ENCODE peak calls at places on chromosomes 2 and 18, in nine cellular contexts. One of them, this sample, is unnamed.

GRCh38 chr2:240873805-240874714 is 5.4 kb downstream of the AGXT start:
- DNase-seq in progenitor cell of endocrine pancreas: peak; percentile 47
- DNase-seq in EL: peak; percentile 14
- DNase-seq in naive thymus-derived CD4-positive, alpha-beta T cell: no peak
- DNase-seq in NCI-H345: peak; percentile 55
- DNase-seq in heart left ventricle: no peak
- DNase-seq in NCI-H1105: no peak
- DNase-seq in effector CD4-positive, alpha-beta T cell: no peak
- DNase-seq in hypothalamus: no peak
- DNase-seq in this sample: no peak

GRCh38 chr2:215671691-215672090 is 235.8 kb upstream of the FN1 start:
- DNase-seq in progenitor cell of endocrine pancreas: no peak
- DNase-seq in EL: no peak
- DNase-seq in naive thymus-derived CD4-positive, alpha-beta T cell: no peak
- DNase-seq in NCI-H345: no peak
- DNase-seq in heart left ventricle: no peak
- DNase-seq in NCI-H1105: no peak
- DNase-seq in effector CD4-positive, alpha-beta T cell: no peak
- DNase-seq in hypothalamus: no peak
- DNase-seq in this sample: no peak

GRCh38 chr18:28657836-28658410 is 481.0 kb upstream of the CDH2 start:
- DNase-seq in progenitor cell of endocrine pancreas: no peak
- DNase-seq in EL: peak; percentile 57
- DNase-seq in naive thymus-derived CD4-positive, alpha-beta T cell: no peak
- DNase-seq in NCI-H345: no peak
- DNase-seq in heart left ventricle: no peak
- DNase-seq in NCI-H1105: no peak
- DNase-seq in effector CD4-positive, alpha-beta T cell: no peak
- DNase-seq in hypothalamus: no peak
- DNase-seq in this sample: no peak

GRCh38 chr2:231699006-231699405 is 9.3 kb upstream of the PTMA start:
- DNase-seq in progenitor cell of endocrine pancreas: no peak
- DNase-seq in EL: no peak
- DNase-seq in naive thymus-derived CD4-positive, alpha-beta T cell: no peak
- DNase-seq in NCI-H345: no peak
- DNase-seq in heart left ventricle: peak; percentile 81
- DNase-seq in NCI-H1105: no peak
- DNase-seq in effector CD4-positive, alpha-beta T cell: no peak
- DNase-seq in hypothalamus: no peak
- DNase-seq in this sample: no peak

GRCh38 chr2:9844036-9844483 is 786 bp downstream of the TAF1B start:
- DNase-seq in progenitor cell of endocrine pancreas: no peak
- DNase-seq in EL: peak; percentile 57
- DNase-seq in naive thymus-derived CD4-positive, alpha-beta T cell: no peak
- DNase-seq in NCI-H345: peak; percentile 45
- DNase-seq in heart left ventricle: no peak
- DNase-seq in NCI-H1105: peak; percentile 2
- DNase-seq in effector CD4-positive, alpha-beta T cell: no peak
- DNase-seq in hypothalamus: no peak
- DNase-seq in this sample: no peak

GRCh38 chr2:117615106-117615505 is 199.4 kb upstream of the DDX18 start:
- DNase-seq in progenitor cell of endocrine pancreas: no peak
- DNase-seq in EL: no peak
- DNase-seq in naive thymus-derived CD4-positive, alpha-beta T cell: no peak
- DNase-seq in NCI-H345: no peak
- DNase-seq in heart left ventricle: no peak
- DNase-seq in NCI-H1105: no peak
- DNase-seq in effector CD4-positive, alpha-beta T cell: no peak
- DNase-seq in hypothalamus: no peak
- DNase-seq in this sample: no peak

GRCh38 chr2:102717308-102718018 is 44.4 kb upstream of the TMEM182 start:
- DNase-seq in progenitor cell of endocrine pancreas: no peak
- DNase-seq in EL: peak; percentile 15
- DNase-seq in naive thymus-derived CD4-positive, alpha-beta T cell: no peak
- DNase-seq in NCI-H345: no peak
- DNase-seq in heart left ventricle: no peak
- DNase-seq in NCI-H1105: no peak
- DNase-seq in effector CD4-positive, alpha-beta T cell: no peak
- DNase-seq in hypothalamus: no peak
- DNase-seq in this sample: no peak

GRCh38 chr18:50803579-50803978 is 16.2 kb downstream of the MRO start:
- DNase-seq in progenitor cell of endocrine pancreas: no peak
- DNase-seq in EL: no peak
- DNase-seq in naive thymus-derived CD4-positive, alpha-beta T cell: no peak
- DNase-seq in NCI-H345: no peak
- DNase-seq in heart left ventricle: no peak
- DNase-seq in NCI-H1105: no peak
- DNase-seq in effector CD4-positive, alpha-beta T cell: no peak
- DNase-seq in hypothalamus: no peak
- DNase-seq in this sample: no peak

GRCh38 chr2:133579295-133579694 is 11.0 kb upstream of the NCKAP5 start:
- DNase-seq in progenitor cell of endocrine pancreas: no peak
- DNase-seq in EL: peak; percentile 48
- DNase-seq in naive thymus-derived CD4-positive, alpha-beta T cell: no peak
- DNase-seq in NCI-H345: no peak
- DNase-seq in heart left ventricle: peak; percentile 66
- DNase-seq in NCI-H1105: no peak
- DNase-seq in effector CD4-positive, alpha-beta T cell: no peak
- DNase-seq in hypothalamus: no peak
- DNase-seq in this sample: no peak

GRCh38 chr2:159177357-159177756 is 109.1 kb downstream of the WDSUB1 start:
- DNase-seq in progenitor cell of endocrine pancreas: no peak
- DNase-seq in EL: no peak
- DNase-seq in naive thymus-derived CD4-positive, alpha-beta T cell: no peak
- DNase-seq in NCI-H345: no peak
- DNase-seq in heart left ventricle: no peak
- DNase-seq in NCI-H1105: no peak
- DNase-seq in effector CD4-positive, alpha-beta T cell: no peak
- DNase-seq in hypothalamus: no peak
- DNase-seq in this sample: no peak

GRCh38 chr2:185738679-185739472 is at the start of gene FSIP2:
- DNase-seq in progenitor cell of endocrine pancreas: peak; percentile 95
- DNase-seq in EL: peak; percentile 58
- DNase-seq in naive thymus-derived CD4-positive, alpha-beta T cell: no peak
- DNase-seq in NCI-H345: no peak
- DNase-seq in heart left ventricle: peak; percentile 65
- DNase-seq in NCI-H1105: no peak
- DNase-seq in effector CD4-positive, alpha-beta T cell: no peak
- DNase-seq in hypothalamus: peak; percentile 2
- DNase-seq in this sample: peak; percentile 87

GRCh38 chr2:107932986-107933385 is 53.3 kb upstream of the SLC5A7 start:
- DNase-seq in progenitor cell of endocrine pancreas: no peak
- DNase-seq in EL: no peak
- DNase-seq in naive thymus-derived CD4-positive, alpha-beta T cell: no peak
- DNase-seq in NCI-H345: peak; percentile 21
- DNase-seq in heart left ventricle: no peak
- DNase-seq in NCI-H1105: peak; percentile 31
- DNase-seq in effector CD4-positive, alpha-beta T cell: no peak
- DNase-seq in hypothalamus: no peak
- DNase-seq in this sample: no peak

GRCh38 chr2:152335016-152335850 is at the start of gene FMNL2:
- DNase-seq in progenitor cell of endocrine pancreas: peak; percentile 88
- DNase-seq in EL: peak; percentile 86
- DNase-seq in naive thymus-derived CD4-positive, alpha-beta T cell: peak; percentile 12
- DNase-seq in NCI-H345: peak; percentile 87
- DNase-seq in heart left ventricle: peak; percentile 88
- DNase-seq in NCI-H1105: peak; percentile 75
- DNase-seq in effector CD4-positive, alpha-beta T cell: no peak
- DNase-seq in hypothalamus: peak; percentile 89
- DNase-seq in this sample: peak; percentile 90

GRCh38 chr2:238439093-238439849 is 12.5 kb downstream of the ASB1 start:
- DNase-seq in progenitor cell of endocrine pancreas: no peak
- DNase-seq in EL: peak; percentile 99
- DNase-seq in naive thymus-derived CD4-positive, alpha-beta T cell: no peak
- DNase-seq in NCI-H345: no peak
- DNase-seq in heart left ventricle: no peak
- DNase-seq in NCI-H1105: no peak
- DNase-seq in effector CD4-positive, alpha-beta T cell: no peak
- DNase-seq in hypothalamus: no peak
- DNase-seq in this sample: no peak

GRCh38 chr2:38176619-38177021 is 100.7 kb upstream of the CYP1B1 start:
- DNase-seq in progenitor cell of endocrine pancreas: no peak
- DNase-seq in EL: peak; percentile 89
- DNase-seq in naive thymus-derived CD4-positive, alpha-beta T cell: no peak
- DNase-seq in NCI-H345: no peak
- DNase-seq in heart left ventricle: no peak
- DNase-seq in NCI-H1105: no peak
- DNase-seq in effector CD4-positive, alpha-beta T cell: no peak
- DNase-seq in hypothalamus: no peak
- DNase-seq in this sample: no peak

GRCh38 chr18:76265375-76266225 is 229.4 kb downstream of the ZNF516 start:
- DNase-seq in progenitor cell of endocrine pancreas: no peak
- DNase-seq in EL: peak; percentile 47
- DNase-seq in naive thymus-derived CD4-positive, alpha-beta T cell: no peak
- DNase-seq in NCI-H345: no peak
- DNase-seq in heart left ventricle: no peak
- DNase-seq in NCI-H1105: no peak
- DNase-seq in effector CD4-positive, alpha-beta T cell: no peak
- DNase-seq in hypothalamus: no peak
- DNase-seq in this sample: no peak

GRCh38 chr18:24982831-24983230 is 369.1 kb downstream of the ZNF521 start:
- DNase-seq in progenitor cell of endocrine pancreas: no peak
- DNase-seq in EL: no peak
- DNase-seq in naive thymus-derived CD4-positive, alpha-beta T cell: no peak
- DNase-seq in NCI-H345: no peak
- DNase-seq in heart left ventricle: no peak
- DNase-seq in NCI-H1105: no peak
- DNase-seq in effector CD4-positive, alpha-beta T cell: no peak
- DNase-seq in hypothalamus: no peak
- DNase-seq in this sample: no peak

GRCh38 chr2:178553047-178553446 is 72.8 kb downstream of the PLEKHA3 start:
- DNase-seq in progenitor cell of endocrine pancreas: no peak
- DNase-seq in EL: peak; percentile 83
- DNase-seq in naive thymus-derived CD4-positive, alpha-beta T cell: no peak
- DNase-seq in NCI-H345: no peak
- DNase-seq in heart left ventricle: no peak
- DNase-seq in NCI-H1105: no peak
- DNase-seq in effector CD4-positive, alpha-beta T cell: no peak
- DNase-seq in hypothalamus: no peak
- DNase-seq in this sample: no peak

GRCh38 chr2:226977775-226978190 is 141.9 kb downstream of the RHBDD1 start:
- DNase-seq in progenitor cell of endocrine pancreas: no peak
- DNase-seq in EL: peak; percentile 83
- DNase-seq in naive thymus-derived CD4-positive, alpha-beta T cell: no peak
- DNase-seq in NCI-H345: no peak
- DNase-seq in heart left ventricle: no peak
- DNase-seq in NCI-H1105: peak; percentile 57
- DNase-seq in effector CD4-positive, alpha-beta T cell: no peak
- DNase-seq in hypothalamus: no peak
- DNase-seq in this sample: no peak

GRCh38 chr2:105737980-105738657 is 6.6 kb upstream of the NCK2 start:
- DNase-seq in progenitor cell of endocrine pancreas: no peak
- DNase-seq in EL: no peak
- DNase-seq in naive thymus-derived CD4-positive, alpha-beta T cell: peak; percentile 67
- DNase-seq in NCI-H345: no peak
- DNase-seq in heart left ventricle: no peak
- DNase-seq in NCI-H1105: no peak
- DNase-seq in effector CD4-positive, alpha-beta T cell: peak; percentile 29
- DNase-seq in hypothalamus: no peak
- DNase-seq in this sample: no peak

GRCh38 chr2:148721991-148722777 is 77.6 kb downstream of the EPC2 start:
- DNase-seq in progenitor cell of endocrine pancreas: no peak
- DNase-seq in EL: peak; percentile 35
- DNase-seq in naive thymus-derived CD4-positive, alpha-beta T cell: no peak
- DNase-seq in NCI-H345: no peak
- DNase-seq in heart left ventricle: no peak
- DNase-seq in NCI-H1105: no peak
- DNase-seq in effector CD4-positive, alpha-beta T cell: no peak
- DNase-seq in hypothalamus: no peak
- DNase-seq in this sample: no peak